ENCODE peak calls at places on chromosomes 3 and 15, in five cellular contexts. One of them, this sample, is unnamed.

GRCh38 chr3:127690823-127691452 is 18.2 kb downstream of the ABTB1 start:
- DNase-seq in neural progenitor cell: peak; percentile 73
- DNase-seq in SK-N-SH: peak; percentile 73
- DNase-seq in hepatocyte: peak; percentile 73
- DNase-seq in PC-3: peak; percentile 66
- DNase-seq in this sample: peak; percentile 79

GRCh38 chr3:4732974-4733373 is 239.8 kb downstream of the ITPR1 start:
- DNase-seq in neural progenitor cell: peak; percentile 17
- DNase-seq in SK-N-SH: peak; percentile 28
- DNase-seq in hepatocyte: no peak
- DNase-seq in PC-3: no peak
- DNase-seq in this sample: peak; percentile 57

GRCh38 chr15:58980351-58980939 is 7.0 kb upstream of the RNF111 start:
- DNase-seq in neural progenitor cell: peak; percentile 14
- DNase-seq in SK-N-SH: peak; percentile 34
- DNase-seq in hepatocyte: peak; percentile 25
- DNase-seq in PC-3: peak; percentile 51
- DNase-seq in this sample: peak; percentile 52

GRCh38 chr15:80695099-80695910 is at the start of gene ABHD17C:
- DNase-seq in neural progenitor cell: peak; percentile 85
- DNase-seq in SK-N-SH: peak; percentile 92
- DNase-seq in hepatocyte: peak; percentile 85
- DNase-seq in PC-3: peak; percentile 64
- DNase-seq in this sample: peak; percentile 68

GRCh38 chr3:40186508-40186907 is 123.0 kb upstream of the EIF1B start:
- DNase-seq in neural progenitor cell: no peak
- DNase-seq in SK-N-SH: no peak
- DNase-seq in hepatocyte: no peak
- DNase-seq in PC-3: no peak
- DNase-seq in this sample: no peak

GRCh38 chr3:17023006-17023664 is 138.4 kb downstream of the PLCL2 start:
- DNase-seq in neural progenitor cell: no peak
- DNase-seq in SK-N-SH: no peak
- DNase-seq in hepatocyte: no peak
- DNase-seq in PC-3: no peak
- DNase-seq in this sample: no peak

GRCh38 chr3:10764314-10765051 is 51.5 kb upstream of the SLC6A11 start:
- DNase-seq in neural progenitor cell: peak; percentile 68
- DNase-seq in SK-N-SH: no peak
- DNase-seq in hepatocyte: no peak
- DNase-seq in PC-3: no peak
- DNase-seq in this sample: peak; percentile 44

GRCh38 chr15:29012097-29012496 is 126.3 kb downstream of the APBA2 start:
- DNase-seq in neural progenitor cell: no peak
- DNase-seq in SK-N-SH: no peak
- DNase-seq in hepatocyte: no peak
- DNase-seq in PC-3: no peak
- DNase-seq in this sample: no peak

GRCh38 chr3:128768471-128768870 is 42.5 kb downstream of the RAB7A start:
- DNase-seq in neural progenitor cell: no peak
- DNase-seq in SK-N-SH: no peak
- DNase-seq in hepatocyte: no peak
- DNase-seq in PC-3: no peak
- DNase-seq in this sample: no peak

GRCh38 chr3:182909318-182910040 is 70.9 kb downstream of the DCUN1D1 start:
- DNase-seq in neural progenitor cell: peak; percentile 38
- DNase-seq in SK-N-SH: peak; percentile 33
- DNase-seq in hepatocyte: peak; percentile 19
- DNase-seq in PC-3: peak; percentile 38
- DNase-seq in this sample: peak; percentile 63

GRCh38 chr15:36291501-36291900 is 287.9 kb upstream of the CDIN1 start:
- DNase-seq in neural progenitor cell: no peak
- DNase-seq in SK-N-SH: no peak
- DNase-seq in hepatocyte: no peak
- DNase-seq in PC-3: peak; percentile 53
- DNase-seq in this sample: no peak

GRCh38 chr15:78034495-78035191 is 42.9 kb downstream of the TBC1D2B start:
- DNase-seq in neural progenitor cell: no peak
- DNase-seq in SK-N-SH: no peak
- DNase-seq in hepatocyte: no peak
- DNase-seq in PC-3: no peak
- DNase-seq in this sample: no peak

GRCh38 chr3:182364723-182365650 is 428.3 kb upstream of the ATP11B start:
- DNase-seq in neural progenitor cell: no peak
- DNase-seq in SK-N-SH: peak; percentile 46
- DNase-seq in hepatocyte: no peak
- DNase-seq in PC-3: peak; percentile 66
- DNase-seq in this sample: no peak

GRCh38 chr3:177329854-177330253 is 132.6 kb upstream of the TBL1XR1 start:
- DNase-seq in neural progenitor cell: no peak
- DNase-seq in SK-N-SH: no peak
- DNase-seq in hepatocyte: no peak
- DNase-seq in PC-3: no peak
- DNase-seq in this sample: no peak

GRCh38 chr15:45205192-45205591 is 17.4 kb upstream of the SHF start:
- DNase-seq in neural progenitor cell: peak; percentile 86
- DNase-seq in SK-N-SH: peak; percentile 74
- DNase-seq in hepatocyte: peak; percentile 85
- DNase-seq in PC-3: peak; percentile 86
- DNase-seq in this sample: peak; percentile 90

DNA sequence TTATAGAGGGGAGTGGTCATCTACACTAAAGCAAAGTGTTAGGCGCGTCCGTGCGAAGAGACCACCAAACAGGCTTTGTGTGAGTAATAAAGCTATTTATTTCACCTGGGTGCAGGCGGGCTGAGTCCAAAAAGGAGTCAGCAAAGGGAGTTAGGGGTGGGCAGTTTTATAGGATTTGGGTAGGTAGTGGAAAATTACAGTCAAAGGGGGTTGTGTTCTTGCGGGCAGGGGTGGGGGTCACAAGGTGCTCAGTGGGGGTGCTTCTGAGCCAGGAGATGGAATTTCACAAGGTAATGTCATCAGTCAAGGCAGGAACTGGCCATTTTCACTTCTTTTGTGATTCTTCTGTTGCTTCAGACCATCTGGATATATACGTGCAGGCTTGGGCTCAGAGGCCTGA is 47.1 kb downstream of the OIP5 start:
- DNase-seq in neural progenitor cell: peak; percentile 34
- DNase-seq in SK-N-SH: no peak
- DNase-seq in hepatocyte: no peak
- DNase-seq in PC-3: no peak
- DNase-seq in this sample: peak; percentile 28
- H3K4me3 ChIP-seq in neural progenitor cell: peak overlapping the region; percentile 85
- H3K4me3 ChIP-seq in SK-N-SH: peak overlapping the region; percentile 88
- H3K4me3 ChIP-seq in hepatocyte: peak overlapping the region; percentile 46
- H3K4me3 ChIP-seq in PC-3: peak overlapping the region; percentile 91
- H3K4me3 ChIP-seq in this sample: peak overlapping the region; percentile 80

DNA sequence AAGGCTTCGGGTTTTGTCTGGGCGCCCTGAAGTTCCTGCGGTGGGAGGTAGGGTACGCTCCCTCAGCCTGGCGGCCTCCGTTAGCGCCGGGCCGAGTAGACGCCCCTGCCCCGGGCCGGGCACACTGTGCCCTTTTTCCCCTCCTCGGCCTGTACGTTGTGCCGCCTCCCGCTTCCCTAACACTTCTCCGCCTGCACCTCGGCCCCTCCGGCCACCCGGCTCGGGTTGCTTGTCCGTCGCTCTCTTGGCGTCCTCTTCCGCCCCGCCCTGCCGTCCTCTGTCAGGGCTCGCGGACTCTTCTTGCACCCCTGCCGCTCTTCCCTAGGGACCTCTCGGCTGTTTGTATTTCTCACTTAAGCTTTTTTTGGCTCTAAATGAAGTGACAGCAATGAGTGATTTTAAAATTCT is 384 bp downstream of the KNL1 start:
- DNase-seq in neural progenitor cell: peak; percentile 87
- DNase-seq in SK-N-SH: peak; percentile 80
- DNase-seq in hepatocyte: peak; percentile 71
- DNase-seq in PC-3: peak; percentile 54
- DNase-seq in this sample: peak; percentile 81
- TF ChIP-seq EZH2phosphoT487 in neural progenitor cell: no peak
- TF ChIP-seq EZH2phosphoT487 in SK-N-SH: no peak
- TF ChIP-seq EZH2phosphoT487 in hepatocyte: no peak
- TF ChIP-seq EZH2phosphoT487 in PC-3: no peak
- TF ChIP-seq EZH2phosphoT487 in this sample: no peak

GRCh38 chr3:42742259-42742658 is 30.8 kb downstream of the CCDC13 start:
- DNase-seq in neural progenitor cell: no peak
- DNase-seq in SK-N-SH: no peak
- DNase-seq in hepatocyte: no peak
- DNase-seq in PC-3: no peak
- DNase-seq in this sample: no peak

GRCh38 chr3:42741796-42742195 is 31.3 kb downstream of the CCDC13 start:
- DNase-seq in neural progenitor cell: no peak
- DNase-seq in SK-N-SH: no peak
- DNase-seq in hepatocyte: no peak
- DNase-seq in PC-3: no peak
- DNase-seq in this sample: no peak

GRCh38 chr3:42742688-42743087 is 30.4 kb downstream of the CCDC13 start:
- DNase-seq in neural progenitor cell: no peak
- DNase-seq in SK-N-SH: no peak
- DNase-seq in hepatocyte: no peak
- DNase-seq in PC-3: no peak
- DNase-seq in this sample: no peak

GRCh38 chr3:42736531-42736930 is 33.9 kb upstream of the HHATL start:
- DNase-seq in neural progenitor cell: no peak
- DNase-seq in SK-N-SH: no peak
- DNase-seq in hepatocyte: no peak
- DNase-seq in PC-3: no peak
- DNase-seq in this sample: no peak

GRCh38 chr3:42739401-42740158 is 33.5 kb downstream of the CCDC13 start:
- DNase-seq in neural progenitor cell: no peak
- DNase-seq in SK-N-SH: no peak
- DNase-seq in hepatocyte: no peak
- DNase-seq in PC-3: no peak
- DNase-seq in this sample: no peak
- H3K27ac ChIP-seq in neural progenitor cell: no peak overlapping the region
- H3K27ac ChIP-seq in SK-N-SH: no peak overlapping the region
- H3K27ac ChIP-seq in hepatocyte: no peak overlapping the region
- H3K27ac ChIP-seq in PC-3: no peak overlapping the region
- H3K27ac ChIP-seq in this sample: no peak overlapping the region

GRCh38 chr3:14812196-14812785 is 6.5 kb upstream of the FGD5 start:
- DNase-seq in neural progenitor cell: no peak
- DNase-seq in SK-N-SH: no peak
- DNase-seq in hepatocyte: no peak
- DNase-seq in PC-3: no peak
- DNase-seq in this sample: no peak
- H3K4me3 ChIP-seq in neural progenitor cell: no peak overlapping the region
- H3K4me3 ChIP-seq in SK-N-SH: no peak overlapping the region
- H3K4me3 ChIP-seq in hepatocyte: no peak overlapping the region
- H3K4me3 ChIP-seq in PC-3: no peak overlapping the region
- H3K4me3 ChIP-seq in this sample: peak overlapping the region; percentile 89

DNA sequence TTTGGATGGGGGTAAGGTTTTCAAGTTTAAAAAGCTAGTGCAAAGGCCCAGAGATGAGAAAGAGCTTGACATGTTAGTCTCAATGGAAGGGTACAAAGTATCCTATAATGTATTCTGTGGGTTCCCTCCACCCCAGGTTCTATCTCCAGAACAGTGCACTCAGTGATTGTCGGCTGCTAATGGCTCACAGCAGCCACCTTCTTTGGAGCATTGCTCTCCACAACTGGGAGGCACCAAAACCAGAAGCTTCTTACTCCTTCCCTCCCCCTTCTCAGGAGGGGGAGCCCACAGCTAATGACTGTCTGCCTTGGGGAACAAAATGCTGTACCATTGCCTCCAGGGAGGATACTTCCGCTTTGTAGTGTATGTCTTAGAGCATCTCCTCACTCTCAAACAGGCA is 439.4 kb upstream of the RBMS3 start:
- DNase-seq in neural progenitor cell: no peak
- DNase-seq in SK-N-SH: no peak
- DNase-seq in hepatocyte: no peak
- DNase-seq in PC-3: no peak
- DNase-seq in this sample: no peak
- TF ChIP-seq EZH2phosphoT487 in neural progenitor cell: no peak
- TF ChIP-seq EZH2phosphoT487 in SK-N-SH: no peak
- TF ChIP-seq EZH2phosphoT487 in hepatocyte: no peak
- TF ChIP-seq EZH2phosphoT487 in PC-3: no peak
- TF ChIP-seq EZH2phosphoT487 in this sample: no peak

GRCh38 chr3:38528457-38528856 is 32.3 kb downstream of the EXOG start:
- DNase-seq in neural progenitor cell: peak; percentile 70
- DNase-seq in SK-N-SH: peak; percentile 60
- DNase-seq in hepatocyte: no peak
- DNase-seq in PC-3: peak; percentile 19
- DNase-seq in this sample: peak; percentile 57
- H3K27ac ChIP-seq in neural progenitor cell: no peak overlapping the region
- H3K27ac ChIP-seq in SK-N-SH: no peak overlapping the region
- H3K27ac ChIP-seq in hepatocyte: no peak overlapping the region
- H3K27ac ChIP-seq in PC-3: no peak overlapping the region
- H3K27ac ChIP-seq in this sample: no peak overlapping the region

This sample was measured in GM23338.